ENCODE peak calls at places on chromosomes 6 and 20, in seven cellular contexts. One of them, this sample, is unnamed. For H3K36me3, H3K27me3 and H3K4me1, the result is how much of the 10 kb centered on the place peaks cover.

GRCh38 chr6:137870286-137870685 is 3.2 kb downstream of the TNFAIP3 start:
- DNase-seq in gastrocnemius medialis: no peak
- DNase-seq in tibial artery: no peak
- DNase-seq in astrocyte: no peak
- DNase-seq in adipocyte: no peak
- DNase-seq in CD8-positive, alpha-beta T cell: no peak
- DNase-seq in ovary: no peak
- DNase-seq in this sample: no peak

GRCh38 chr6:84554069-84554468 is 210.3 kb downstream of the TBX18 start:
- DNase-seq in gastrocnemius medialis: no peak
- DNase-seq in tibial artery: no peak
- DNase-seq in astrocyte: no peak
- DNase-seq in adipocyte: peak
- DNase-seq in CD8-positive, alpha-beta T cell: no peak
- DNase-seq in ovary: no peak
- DNase-seq in this sample: no peak

GRCh38 chr6:41767112-41767946 is 12.4 kb downstream of the FRS3 start:
- DNase-seq in gastrocnemius medialis: no peak
- DNase-seq in tibial artery: no peak
- DNase-seq in astrocyte: peak
- DNase-seq in adipocyte: peak
- DNase-seq in CD8-positive, alpha-beta T cell: no peak
- DNase-seq in ovary: peak
- DNase-seq in this sample: no peak

GRCh38 chr6:105369145-105369544 is 33.7 kb downstream of the PREP start:
- DNase-seq in gastrocnemius medialis: no peak
- DNase-seq in tibial artery: no peak
- DNase-seq in astrocyte: no peak
- DNase-seq in adipocyte: no peak
- DNase-seq in CD8-positive, alpha-beta T cell: no peak
- DNase-seq in ovary: no peak
- DNase-seq in this sample: no peak

GRCh38 chr6:106643061-106643460 is 13.7 kb downstream of the QRSL1 start:
- DNase-seq in gastrocnemius medialis: no peak
- DNase-seq in tibial artery: no peak
- DNase-seq in astrocyte: no peak
- DNase-seq in adipocyte: peak
- DNase-seq in CD8-positive, alpha-beta T cell: no peak
- DNase-seq in ovary: no peak
- DNase-seq in this sample: no peak

GRCh38 chr6:157464653-157465535 is 83.9 kb downstream of the ZDHHC14 start:
- DNase-seq in gastrocnemius medialis: no peak
- DNase-seq in tibial artery: no peak
- DNase-seq in astrocyte: no peak
- DNase-seq in adipocyte: no peak
- DNase-seq in CD8-positive, alpha-beta T cell: no peak
- DNase-seq in ovary: no peak
- DNase-seq in this sample: no peak

GRCh38 chr6:42260424-42260888 is 42.8 kb upstream of the MRPS10 start:
- DNase-seq in gastrocnemius medialis: no peak
- DNase-seq in tibial artery: no peak
- DNase-seq in astrocyte: no peak
- DNase-seq in adipocyte: no peak
- DNase-seq in CD8-positive, alpha-beta T cell: no peak
- DNase-seq in ovary: no peak
- DNase-seq in this sample: no peak

GRCh38 chr6:34760108-34760507 is 2.8 kb downstream of the SNRPC start:
- DNase-seq in gastrocnemius medialis: no peak
- DNase-seq in tibial artery: no peak
- DNase-seq in astrocyte: no peak
- DNase-seq in adipocyte: no peak
- DNase-seq in CD8-positive, alpha-beta T cell: no peak
- DNase-seq in ovary: no peak
- DNase-seq in this sample: no peak

GRCh38 chr6:164414695-164415094 is 894.7 kb downstream of the C6orf118 start:
- DNase-seq in gastrocnemius medialis: no peak
- DNase-seq in tibial artery: no peak
- DNase-seq in astrocyte: no peak
- DNase-seq in adipocyte: no peak
- DNase-seq in CD8-positive, alpha-beta T cell: no peak
- DNase-seq in ovary: no peak
- DNase-seq in this sample: no peak

GRCh38 chr20:62025394-62025793 is 40.3 kb downstream of the TAF4 start:
- DNase-seq in gastrocnemius medialis: no peak
- DNase-seq in tibial artery: no peak
- DNase-seq in astrocyte: no peak
- DNase-seq in adipocyte: peak
- DNase-seq in CD8-positive, alpha-beta T cell: no peak
- DNase-seq in ovary: no peak
- DNase-seq in this sample: no peak

GRCh38 chr20:52269327-52269726 is 77.7 kb upstream of the ZFP64 start:
- DNase-seq in gastrocnemius medialis: no peak
- DNase-seq in tibial artery: no peak
- DNase-seq in astrocyte: no peak
- DNase-seq in adipocyte: peak
- DNase-seq in CD8-positive, alpha-beta T cell: no peak
- DNase-seq in ovary: no peak
- DNase-seq in this sample: no peak

GRCh38 chr6:20808984-20809383 is 274.7 kb downstream of the CDKAL1 start:
- DNase-seq in gastrocnemius medialis: no peak
- DNase-seq in tibial artery: no peak
- DNase-seq in astrocyte: no peak
- DNase-seq in adipocyte: peak
- DNase-seq in CD8-positive, alpha-beta T cell: no peak
- DNase-seq in ovary: no peak
- DNase-seq in this sample: no peak

GRCh38 chr6:127514396-127515227 is 4.5 kb downstream of the MTCL3 start:
- DNase-seq in gastrocnemius medialis: no peak
- DNase-seq in tibial artery: no peak
- DNase-seq in astrocyte: peak
- DNase-seq in adipocyte: peak
- DNase-seq in CD8-positive, alpha-beta T cell: peak
- DNase-seq in ovary: no peak
- DNase-seq in this sample: no peak

GRCh38 chr6:134174790-134175531 is 122.5 kb upstream of the SLC2A12 start:
- DNase-seq in gastrocnemius medialis: peak
- DNase-seq in tibial artery: peak
- DNase-seq in astrocyte: peak
- DNase-seq in adipocyte: peak
- DNase-seq in CD8-positive, alpha-beta T cell: peak
- DNase-seq in ovary: peak
- DNase-seq in this sample: peak

GRCh38 chr6:4936681-4937041 is 67.2 kb downstream of the RPP40 start:
- DNase-seq in gastrocnemius medialis: no peak
- DNase-seq in tibial artery: no peak
- DNase-seq in astrocyte: peak
- DNase-seq in adipocyte: peak
- DNase-seq in CD8-positive, alpha-beta T cell: no peak
- DNase-seq in ovary: no peak
- DNase-seq in this sample: no peak

GRCh38 chr20:2805682-2806350 is 5.4 kb upstream of the CPXM1 start:
- DNase-seq in gastrocnemius medialis: no peak
- DNase-seq in tibial artery: no peak
- DNase-seq in astrocyte: peak
- DNase-seq in adipocyte: no peak
- DNase-seq in CD8-positive, alpha-beta T cell: no peak
- DNase-seq in ovary: no peak
- DNase-seq in this sample: no peak

GRCh38 chr20:64083380-64084208 is 604 bp downstream of the LKAAEAR1 start:
- DNase-seq in gastrocnemius medialis: no peak
- DNase-seq in tibial artery: no peak
- DNase-seq in astrocyte: peak
- DNase-seq in adipocyte: peak
- DNase-seq in CD8-positive, alpha-beta T cell: peak
- DNase-seq in ovary: peak
- DNase-seq in this sample: no peak

GRCh38 chr6:6610031-6610591 is 21.6 kb downstream of the LY86 start:
- DNase-seq in gastrocnemius medialis: no peak
- DNase-seq in tibial artery: no peak
- DNase-seq in astrocyte: no peak
- DNase-seq in adipocyte: no peak
- DNase-seq in CD8-positive, alpha-beta T cell: peak
- DNase-seq in ovary: no peak
- DNase-seq in this sample: no peak

GRCh38 chr20:45994761-45995160 is 13.9 kb upstream of the MMP9 start:
- DNase-seq in gastrocnemius medialis: no peak
- DNase-seq in tibial artery: no peak
- DNase-seq in astrocyte: no peak
- DNase-seq in adipocyte: no peak
- DNase-seq in CD8-positive, alpha-beta T cell: no peak
- DNase-seq in ovary: no peak
- DNase-seq in this sample: no peak

GRCh38 chr6:4581468-4582420 is 194.5 kb upstream of the CDYL start:
- DNase-seq in gastrocnemius medialis: no peak
- DNase-seq in tibial artery: no peak
- DNase-seq in astrocyte: peak
- DNase-seq in adipocyte: peak
- DNase-seq in CD8-positive, alpha-beta T cell: no peak
- DNase-seq in ovary: no peak
- DNase-seq in this sample: no peak

GRCh38 chr20:38979842-38980241 is 17.7 kb downstream of the DHX35 start:
- DNase-seq in gastrocnemius medialis: no peak
- DNase-seq in tibial artery: no peak
- DNase-seq in astrocyte: no peak
- DNase-seq in adipocyte: no peak
- DNase-seq in CD8-positive, alpha-beta T cell: no peak
- DNase-seq in ovary: no peak
- DNase-seq in this sample: no peak

GRCh38 chr20:38979434-38979833 is 17.3 kb downstream of the DHX35 start:
- DNase-seq in gastrocnemius medialis: no peak
- DNase-seq in tibial artery: no peak
- DNase-seq in astrocyte: no peak
- DNase-seq in adipocyte: no peak
- DNase-seq in CD8-positive, alpha-beta T cell: no peak
- DNase-seq in ovary: no peak
- DNase-seq in this sample: no peak

GRCh38 chr20:38973107-38973506 is 11.0 kb downstream of the DHX35 start:
- DNase-seq in gastrocnemius medialis: no peak
- DNase-seq in tibial artery: no peak
- DNase-seq in astrocyte: no peak
- DNase-seq in adipocyte: no peak
- DNase-seq in CD8-positive, alpha-beta T cell: no peak
- DNase-seq in ovary: no peak
- DNase-seq in this sample: no peak

GRCh38 chr20:38973546-38974120 is 11.5 kb downstream of the DHX35 start:
- DNase-seq in gastrocnemius medialis: no peak
- DNase-seq in tibial artery: no peak
- DNase-seq in astrocyte: peak
- DNase-seq in adipocyte: peak
- DNase-seq in CD8-positive, alpha-beta T cell: no peak
- DNase-seq in ovary: peak
- DNase-seq in this sample: no peak

DNA sequence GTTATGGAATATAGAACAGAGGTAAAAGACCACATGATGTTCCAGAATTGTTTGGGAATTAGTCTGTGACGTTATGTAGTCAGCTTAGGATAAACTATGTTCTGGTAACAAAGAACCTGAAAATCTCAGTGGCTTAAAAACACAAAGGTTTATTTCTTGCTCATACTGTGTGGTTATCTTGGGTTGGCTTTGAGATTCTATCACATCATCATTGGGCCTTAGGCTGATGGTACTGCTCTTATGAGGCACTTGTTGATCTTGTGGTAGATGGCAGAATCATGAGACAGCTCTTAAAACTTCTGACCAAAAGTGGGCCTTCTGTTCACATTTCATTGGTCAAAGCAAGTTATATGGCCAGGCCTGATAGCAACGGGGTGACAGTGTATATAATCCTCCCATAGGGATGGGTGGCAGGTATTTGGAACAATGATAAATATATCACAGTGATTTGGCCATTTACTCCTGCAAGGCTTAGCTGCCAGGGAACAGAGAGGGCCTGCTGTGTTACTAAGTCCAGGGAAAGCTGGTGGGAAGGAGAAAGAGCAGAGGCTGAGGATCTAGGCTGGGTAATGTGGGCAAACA is 13.5 kb downstream of the DHX35 start:
- DNase-seq in gastrocnemius medialis: no peak
- DNase-seq in tibial artery: no peak
- DNase-seq in astrocyte: peak
- DNase-seq in adipocyte: no peak
- DNase-seq in CD8-positive, alpha-beta T cell: no peak
- DNase-seq in ovary: no peak
- DNase-seq in this sample: no peak
- H3K36me3 ChIP-seq in gastrocnemius medialis: under half
- H3K36me3 ChIP-seq in tibial artery: under half
- H3K36me3 ChIP-seq in astrocyte: under half
- H3K36me3 ChIP-seq in adipocyte: under half
- H3K36me3 ChIP-seq in CD8-positive, alpha-beta T cell: under half
- H3K36me3 ChIP-seq in ovary: under half
- H3K36me3 ChIP-seq in this sample: under half

DNA sequence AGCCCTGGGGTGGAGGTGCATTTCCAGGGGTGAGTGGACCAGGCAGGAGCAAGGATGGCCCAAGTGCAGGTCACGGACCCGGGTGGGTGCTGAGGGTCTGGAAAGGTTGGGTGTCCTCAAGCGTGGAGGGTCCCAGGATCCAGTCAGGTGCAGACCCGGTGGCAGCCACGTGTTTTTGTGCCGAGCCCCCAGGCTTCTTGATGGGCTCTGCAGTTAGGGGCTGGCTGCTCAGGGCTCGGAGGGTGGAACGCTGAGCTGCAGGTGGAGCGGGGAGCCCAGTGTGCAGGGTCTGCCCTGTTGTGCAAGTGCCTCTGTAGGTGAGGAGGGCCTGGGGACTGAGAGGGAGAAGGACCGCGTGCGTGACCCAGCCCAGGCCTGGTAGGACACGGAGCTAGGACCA is 70.9 kb upstream of the HLA-E start:
- DNase-seq in gastrocnemius medialis: no peak
- DNase-seq in tibial artery: no peak
- DNase-seq in astrocyte: no peak
- DNase-seq in adipocyte: no peak
- DNase-seq in CD8-positive, alpha-beta T cell: no peak
- DNase-seq in ovary: no peak
- DNase-seq in this sample: no peak
- H3K27me3 ChIP-seq in gastrocnemius medialis: under half
- H3K27me3 ChIP-seq in tibial artery: under half
- H3K27me3 ChIP-seq in astrocyte: under half
- H3K27me3 ChIP-seq in adipocyte: half or more
- H3K27me3 ChIP-seq in CD8-positive, alpha-beta T cell: under half
- H3K27me3 ChIP-seq in ovary: under half
- H3K27me3 ChIP-seq in this sample: under half

GRCh38 chr6:47859132-47859531 is 77.3 kb downstream of the OPN5 start:
- DNase-seq in gastrocnemius medialis: no peak
- DNase-seq in tibial artery: no peak
- DNase-seq in astrocyte: no peak
- DNase-seq in adipocyte: no peak
- DNase-seq in CD8-positive, alpha-beta T cell: no peak
- DNase-seq in ovary: no peak
- DNase-seq in this sample: no peak
- H3K4me1 ChIP-seq in gastrocnemius medialis: under half
- H3K4me1 ChIP-seq in tibial artery: under half
- H3K4me1 ChIP-seq in astrocyte: under half
- H3K4me1 ChIP-seq in adipocyte: under half
- H3K4me1 ChIP-seq in CD8-positive, alpha-beta T cell: under half
- H3K4me1 ChIP-seq in ovary: under half
- H3K4me1 ChIP-seq in this sample: under half

DNA sequence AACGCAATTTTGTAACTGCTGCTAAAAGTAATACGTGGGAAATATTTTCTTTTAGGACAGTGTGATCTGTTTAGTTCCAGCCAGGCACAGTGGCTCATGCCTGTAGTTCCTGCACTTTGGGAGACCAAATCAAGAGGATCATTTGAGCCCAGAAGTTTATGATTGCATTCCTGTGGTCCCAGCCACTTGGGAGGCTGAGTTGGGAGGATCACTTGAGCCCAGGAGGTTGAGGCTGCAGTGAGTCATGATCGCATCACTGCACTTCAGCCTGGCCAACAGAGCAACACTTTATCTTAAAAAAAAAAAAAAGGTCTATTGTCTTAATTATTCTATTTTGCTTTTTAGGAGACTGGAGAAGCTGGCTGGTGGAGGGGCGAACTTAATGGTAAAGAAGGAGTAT is 101.5 kb downstream of the CD2AP start:
- DNase-seq in gastrocnemius medialis: no peak
- DNase-seq in tibial artery: no peak
- DNase-seq in astrocyte: no peak
- DNase-seq in adipocyte: no peak
- DNase-seq in CD8-positive, alpha-beta T cell: no peak
- DNase-seq in ovary: no peak
- DNase-seq in this sample: no peak
- H3K36me3 ChIP-seq in gastrocnemius medialis: under half
- H3K36me3 ChIP-seq in tibial artery: under half
- H3K36me3 ChIP-seq in astrocyte: under half
- H3K36me3 ChIP-seq in adipocyte: half or more
- H3K36me3 ChIP-seq in CD8-positive, alpha-beta T cell: under half
- H3K36me3 ChIP-seq in ovary: under half
- H3K36me3 ChIP-seq in this sample: under half

This sample was measured in thoracic aorta.